ENCODE peak calls at places on chromosomes 2 and 18, in five cellular contexts. C is Karpas-422, Y is kidney, T is upper lobe of right lung, Q is cardiac muscle cell. K is an unnamed sample.
A peak's percentile ranks its signal among the peaks of the same experiment; 100 is the strongest.

GRCh38 chr2:138979131-138979530 is 198.9 kb upstream of the NXPH2 start:
- DNase-seq in C (no peak), Q (no peak), T (no peak), Y (no peak), K (no peak)

GRCh38 chr2:128638311-128638710 is 319.6 kb upstream of the HS6ST1 start:
- DNase-seq in Y (peak; percentile 59), C (no peak), Q (no peak), T (peak; percentile 69), K (peak; percentile 58)

GRCh38 chr2:43326116-43326825 is 99.9 kb upstream of the ZFP36L2 start:
- DNase-seq in T (no peak), C (no peak), Y (no peak), Q (no peak), K (no peak)

GRCh38 chr18:3852321-3852720 is 402.3 kb downstream of the TGIF1 start:
- DNase-seq in Y (no peak), Q (no peak), T (no peak), C (no peak), K (no peak)

GRCh38 chr2:178976351-178976750 is 73.6 kb downstream of the CCDC141 start:
- DNase-seq in T (no peak), Q (no peak), Y (no peak), C (no peak), K (no peak)

GRCh38 chr2:28449489-28450395 is 46.1 kb upstream of the PLB1 start:
- DNase-seq in Y (no peak), C (no peak), Q (peak; percentile 44), T (no peak), K (no peak)

GRCh38 chr18:48657446-48658120 is 118.8 kb downstream of the CTIF start:
- DNase-seq in T (no peak), Q (no peak), C (no peak), Y (no peak), K (no peak)

GRCh38 chr2:121095257-121096080 is 189.5 kb downstream of the TFCP2L1 start:
- DNase-seq in C (peak; percentile 69), Q (peak; percentile 78), T (peak; percentile 90), Y (peak; percentile 87), K (peak; percentile 84)

GRCh38 chr2:7452110-7452851 is 535.1 kb downstream of the RNF144A start:
- DNase-seq in Q (no peak), T (no peak), Y (no peak), C (no peak), K (no peak)

GRCh38 chr2:96436416-96436815 is 68.7 kb downstream of the NEURL3 start:
- DNase-seq in Y (no peak), Q (no peak), C (no peak), T (no peak), K (no peak)

GRCh38 chr2:175282300-175282699 is 100.8 kb upstream of the ATP5MC3 start:
- DNase-seq in Y (no peak), T (no peak), C (peak; percentile 83), Q (peak; percentile 65), K (no peak)

GRCh38 chr2:10285578-10286198 is 17.0 kb upstream of the HPCAL1 start:
- DNase-seq in Q (peak; percentile 48), C (no peak), T (peak; percentile 90), Y (peak; percentile 92), K (peak; percentile 89)

GRCh38 chr2:40096360-40096759 is 317.3 kb upstream of the THUMPD2 start:
- DNase-seq in T (no peak), C (no peak), Q (peak; percentile 70), Y (no peak), K (no peak)

GRCh38 chr18:74082476-74083070 is 65.1 kb downstream of the FBXO15 start:
- DNase-seq in Q (peak; percentile 55), C (peak; percentile 89), T (peak; percentile 77), Y (no peak), K (no peak)

GRCh38 chr18:28099237-28099636 is 77.7 kb downstream of the CDH2 start:
- DNase-seq in C (no peak), Y (no peak), Q (no peak), T (no peak), K (no peak)

GRCh38 chr2:74497777-74498499 is 1.5 kb downstream of the LBX2 start:
- DNase-seq in C (no peak), Y (peak; percentile 83), T (peak; percentile 77), Q (no peak), K (peak; percentile 59)

GRCh38 chr2:29223851-29224692 is 108.9 kb downstream of the CLIP4 start:
- DNase-seq in C (no peak), T (peak; percentile 67), Q (peak; percentile 79), Y (peak; percentile 83), K (peak; percentile 66)

GRCh38 chr2:207143474-207144190 is 22.1 kb downstream of the KLF7 start:
- DNase-seq in C (no peak), T (peak; percentile 79), Q (peak; percentile 89), Y (peak; percentile 92), K (peak; percentile 79)

GRCh38 chr2:38315707-38316333 is 61.3 kb downstream of the ATL2 start:
- DNase-seq in T (no peak), Q (peak; percentile 66), C (peak; percentile 76), Y (no peak), K (no peak)

GRCh38 chr2:62724886-62725711 is 19.6 kb downstream of the EHBP1 start:
- DNase-seq in Y (no peak), C (peak; percentile 89), T (no peak), Q (no peak), K (peak; percentile 46)

GRCh38 chr18:5142131-5142530 is 54.9 kb downstream of the AKAIN1 start:
- DNase-seq in C (no peak), Y (no peak), Q (no peak), T (no peak), K (no peak)

GRCh38 chr18:26215247-26215970 is 10.8 kb upstream of the TAF4B start:
- DNase-seq in C (peak; percentile 61), Y (no peak), Q (no peak), T (no peak), K (no peak)

GRCh38 chr2:163735692-163736432 is at the start of gene FIGN:
- DNase-seq in T (peak; percentile 86), C (no peak), Y (peak; percentile 90), Q (peak; percentile 92), K (peak; percentile 74)

GRCh38 chr2:190970872-190971506 is 43.0 kb downstream of the STAT1 start:
- DNase-seq in C (no peak), Y (no peak), T (no peak), Q (no peak), K (no peak)

GRCh38 chr2:88003074-88003755 is 13.1 kb downstream of the RNU2-63P start:
- DNase-seq in C (no peak), T (no peak), Y (no peak), Q (peak; percentile 39), K (no peak)

GRCh38 chr2:225937625-225938024 is 538.1 kb downstream of the NYAP2 start:
- DNase-seq in Y (no peak), C (no peak), Q (peak; percentile 49), T (no peak), K (no peak)

DNA sequence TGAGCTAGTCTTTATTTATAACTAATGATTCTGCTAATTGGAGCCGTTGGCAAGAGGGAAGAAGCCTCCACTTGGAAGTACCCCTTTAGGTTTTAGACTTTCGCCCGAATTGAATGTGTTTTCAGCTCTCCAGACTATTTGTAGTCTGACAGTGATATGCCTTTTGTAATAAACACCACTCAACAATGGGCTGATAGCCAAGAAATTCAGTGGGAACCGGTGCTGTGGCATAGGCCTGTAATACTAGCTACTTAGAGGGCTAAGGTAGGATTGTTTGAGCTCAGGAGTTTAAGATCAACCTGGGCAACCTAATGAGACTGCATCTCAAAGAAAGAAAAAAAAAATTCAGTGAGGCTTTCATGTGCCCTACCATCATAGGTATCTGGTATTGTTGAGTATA is 13.6 kb upstream of the ZSCAN30 start:
- DNase-seq in T (no peak), C (no peak), Q (no peak), Y (no peak), K (no peak)
- H3K9me3 ChIP-seq in T (peaks cover 73% of the 10 kb centered on the region), C (peaks cover 62% of the 10 kb centered on the region), Q (no peaks in the 10 kb centered on the region), Y (peaks cover 68% of the 10 kb centered on the region), K (peaks cover 96% of the 10 kb centered on the region)

GRCh38 chr2:107174126-107174525 is 288.2 kb upstream of the ST6GAL2 start:
- DNase-seq in C (no peak), T (no peak), Q (no peak), Y (no peak), K (no peak)
- H3K9me3 ChIP-seq in C (no peaks in the 10 kb centered on the region), T (no peaks in the 10 kb centered on the region), Q (no peaks in the 10 kb centered on the region), Y (no peaks in the 10 kb centered on the region), K (no peaks in the 10 kb centered on the region)

GRCh38 chr2:89821455-89821945 is 1130.0 kb downstream of the RPIA start:
- DNase-seq in C (no peak), T (no peak), Y (no peak), Q (no peak), K (no peak)

GRCh38 chr2:89820248-89820647 is 1128.8 kb downstream of the RPIA start:
- DNase-seq in C (no peak), Y (no peak), Q (no peak), T (no peak), K (no peak)

GRCh38 chr2:89823556-89823955 is 1132.1 kb downstream of the RPIA start:
- DNase-seq in Q (no peak), Y (no peak), C (no peak), T (no peak), K (no peak)

GRCh38 chr2:89818873-89819272 is 1127.4 kb downstream of the RPIA start:
- DNase-seq in T (no peak), C (no peak), Y (no peak), Q (no peak), K (no peak)

DNA sequence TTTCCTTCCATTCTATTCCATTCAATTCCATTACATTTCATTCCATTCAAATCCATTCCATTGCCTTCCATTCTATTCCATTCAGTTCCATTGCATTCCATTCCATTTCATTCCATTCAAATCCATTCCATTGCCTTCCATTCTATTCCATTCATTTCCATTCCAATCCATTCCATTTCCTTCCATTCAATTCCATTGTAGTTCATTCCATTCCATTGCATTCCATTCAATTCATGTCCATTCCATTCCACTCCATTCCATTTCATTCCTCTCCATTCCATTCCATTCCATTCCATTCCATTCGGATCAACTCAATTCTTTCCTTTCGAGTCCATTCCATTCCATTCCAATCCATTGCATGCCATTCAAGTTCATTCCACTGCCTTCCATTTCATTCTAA is 1128.3 kb downstream of the RPIA start:
- DNase-seq in Y (no peak), T (no peak), Q (no peak), C (no peak), K (no peak)
- H3K9me3 ChIP-seq in Y (peaks cover 75% of the 10 kb centered on the region), T (peaks cover 57% of the 10 kb centered on the region), Q (peaks cover 67% of the 10 kb centered on the region), C (peaks cover 57% of the 10 kb centered on the region), K (peaks cover 8% of the 10 kb centered on the region)

DNA sequence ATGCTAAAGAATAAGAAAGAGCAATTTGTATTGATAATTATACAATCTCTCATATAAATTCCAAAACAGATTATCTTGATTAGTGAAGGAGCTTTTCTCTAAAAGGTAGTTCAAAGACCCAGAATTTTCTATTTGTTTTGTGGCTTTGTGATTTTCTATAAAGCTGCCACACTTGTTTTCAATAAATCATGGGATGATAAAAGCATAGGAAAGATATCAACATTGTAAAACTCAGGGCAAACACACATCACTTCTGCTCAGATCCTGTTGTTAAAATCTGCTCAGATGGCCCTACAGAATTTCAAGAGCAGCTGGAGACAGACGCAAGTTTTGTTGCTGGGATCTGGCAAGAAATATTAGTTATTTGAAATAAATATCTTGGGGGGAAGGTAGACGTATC is 28.8 kb upstream of the CBLN2 start:
- DNase-seq in Q (no peak), T (no peak), Y (no peak), C (no peak), K (no peak)
- H3K9me3 ChIP-seq in Q (no peaks in the 10 kb centered on the region), T (no peaks in the 10 kb centered on the region), Y (no peaks in the 10 kb centered on the region), C (peaks cover 46% of the 10 kb centered on the region), K (no peaks in the 10 kb centered on the region)

DNA sequence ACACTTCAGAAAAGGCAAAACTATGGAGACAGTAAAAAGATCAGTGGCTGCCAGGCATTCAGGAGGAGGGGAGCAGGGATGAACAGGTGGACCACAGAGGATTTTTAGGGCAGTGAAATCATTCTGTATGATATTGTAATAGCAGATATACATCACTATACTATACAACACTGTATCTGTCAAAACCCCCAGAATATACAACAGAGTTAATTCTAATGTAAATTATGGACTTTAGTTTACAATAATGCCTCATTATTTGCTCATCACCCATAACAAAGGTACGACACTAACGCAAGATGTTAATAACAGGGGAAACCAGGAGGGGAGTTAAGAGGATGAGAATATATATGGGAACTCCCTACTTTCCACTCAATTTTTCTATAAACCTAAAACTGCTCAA is 28.8 kb downstream of the MAP3K2 start:
- DNase-seq in T (no peak), Q (no peak), Y (no peak), C (no peak), K (no peak)
- H3K9me3 ChIP-seq in T (no peaks in the 10 kb centered on the region), Q (no peaks in the 10 kb centered on the region), Y (no peaks in the 10 kb centered on the region), C (no peaks in the 10 kb centered on the region), K (no peaks in the 10 kb centered on the region)